ENCODE peak calls at places on chromosomes 7 and 10, in nine cellular contexts. B is endothelial cell of umbilical vein; V is lower lobe of right lung; H is HCT116; M is cardiac muscle cell; O is ascending aorta; D is effector memory CD4-positive, alpha-beta T cell; I is AG04450; U is A549. G is an unnamed sample. For H3K9me3, the result is how much of the 10 kb centered on the place peaks cover.

GRCh38 chr7:128309124-128309523 is 34.6 kb downstream of the RBM28 start:
- DNase-seq in U (no peak), V (no peak), I (no peak), B (no peak), D (no peak), H (no peak), M (no peak), O (no peak), G (no peak)

GRCh38 chr7:14836571-14837189 is 65.9 kb downstream of the DGKB start:
- DNase-seq in D (no peak), O (no peak), B (peak), M (peak), U (no peak), V (no peak), H (peak), I (peak), G (no peak)

GRCh38 chr10:22103701-22104100 is 100.2 kb upstream of the DNAJC1 start:
- DNase-seq in U (peak), O (no peak), M (peak), D (no peak), B (peak), V (no peak), H (peak), I (no peak), G (peak)

GRCh38 chr7:1806354-1806753 is 136.3 kb downstream of the ELFN1 start:
- DNase-seq in H (no peak), O (no peak), U (no peak), I (no peak), M (no peak), V (no peak), B (no peak), D (no peak), G (no peak)

GRCh38 chr10:99984201-99984600 is 25.5 kb downstream of the DNMBP start:
- DNase-seq in B (peak), U (no peak), I (no peak), O (no peak), M (no peak), D (no peak), V (no peak), H (no peak), G (no peak)

GRCh38 chr10:60281331-60281730 is 108.3 kb downstream of the ANK3 start:
- DNase-seq in I (no peak), U (no peak), M (peak), O (no peak), B (peak), H (no peak), V (no peak), D (no peak), G (no peak)

GRCh38 chr7:33789871-33790270 is 115.5 kb upstream of the BMPER start:
- DNase-seq in I (no peak), O (no peak), M (peak), U (no peak), V (no peak), H (no peak), D (no peak), B (peak), G (no peak)

GRCh38 chr7:34928052-34928451 is 109.2 kb downstream of the DPY19L1 start:
- DNase-seq in D (no peak), V (peak), B (no peak), I (no peak), O (no peak), M (peak), H (peak), U (peak), G (no peak)

GRCh38 chr7:151623766-151624165 is 104.1 kb upstream of the RHEB start:
- DNase-seq in V (no peak), I (no peak), D (no peak), U (no peak), M (peak), B (peak), O (no peak), H (no peak), G (no peak)

GRCh38 chr7:17123020-17123419 is 175.4 kb upstream of the AHR start:
- DNase-seq in M (peak), B (no peak), O (no peak), D (no peak), I (peak), H (no peak), V (no peak), U (peak), G (no peak)

GRCh38 chr7:2952316-2952715 is 91.4 kb downstream of the CARD11 start:
- DNase-seq in H (no peak), B (no peak), O (no peak), D (no peak), V (no peak), U (no peak), I (no peak), M (no peak), G (no peak)

GRCh38 chr10:21675157-21675796 is 141.2 kb downstream of the MLLT10 start:
- DNase-seq in D (no peak), U (peak), O (no peak), V (no peak), M (peak), H (peak), B (peak), I (no peak), G (peak)

GRCh38 chr7:121023683-121024507 is 35.4 kb downstream of the CPED1 start:
- DNase-seq in M (no peak), H (no peak), D (no peak), I (no peak), V (no peak), U (no peak), B (peak), O (no peak), G (no peak)

GRCh38 chr10:129093641-129094040 is 373.4 kb upstream of the MGMT start:
- DNase-seq in D (no peak), B (no peak), U (no peak), V (no peak), M (no peak), I (no peak), O (no peak), H (no peak), G (no peak)

GRCh38 chr7:29945259-29945809 is 44.3 kb downstream of the SCRN1 start:
- DNase-seq in V (no peak), D (no peak), U (no peak), H (no peak), O (no peak), M (peak), B (no peak), I (no peak), G (no peak)

GRCh38 chr7:133478591-133479135 is 225.8 kb downstream of the EXOC4 start:
- DNase-seq in H (no peak), V (no peak), O (no peak), M (no peak), U (no peak), B (no peak), I (no peak), D (no peak), G (no peak)

GRCh38 chr7:75055830-75056431 is 17.7 kb downstream of the RCC1L start:
- DNase-seq in U (no peak), B (peak), H (no peak), D (no peak), M (peak), I (no peak), V (no peak), O (no peak), G (no peak)

GRCh38 chr7:129788993-129789392 is 163.8 kb downstream of the UBE2H start:
- DNase-seq in V (no peak), O (no peak), I (no peak), M (no peak), U (no peak), D (no peak), B (no peak), H (no peak), G (no peak)

GRCh38 chr10:50622497-50623298 is 1.1 kb downstream of the SGMS1 start:
- DNase-seq in M (peak), D (peak), H (no peak), I (no peak), U (peak), O (no peak), V (peak), B (peak), G (peak)

GRCh38 chr10:91208645-91209044 is 11.8 kb upstream of the PCGF5 start:
- DNase-seq in D (no peak), O (no peak), M (no peak), B (no peak), U (peak), V (no peak), H (no peak), I (no peak), G (no peak)

GRCh38 chr10:4154317-4154716 is 369.3 kb upstream of the KLF6 start:
- DNase-seq in H (no peak), M (no peak), U (no peak), B (no peak), D (no peak), O (no peak), I (no peak), V (no peak), G (peak)

GRCh38 chr7:102914585-102914984 is 1.8 kb downstream of the LRRC17 start:
- DNase-seq in U (no peak), D (no peak), O (peak), I (peak), H (no peak), B (no peak), M (peak), V (no peak), G (no peak)

GRCh38 chr10:110363572-110364411 is 59.1 kb upstream of the SMNDC1 start:
- DNase-seq in M (no peak), D (no peak), B (no peak), H (no peak), U (no peak), I (no peak), O (no peak), V (no peak), G (peak)

GRCh38 chr10:69845574-69846251 is 44.0 kb downstream of the COL13A1 start:
- DNase-seq in V (no peak), O (no peak), H (no peak), M (peak), U (peak), B (peak), I (no peak), D (no peak), G (no peak)

DNA sequence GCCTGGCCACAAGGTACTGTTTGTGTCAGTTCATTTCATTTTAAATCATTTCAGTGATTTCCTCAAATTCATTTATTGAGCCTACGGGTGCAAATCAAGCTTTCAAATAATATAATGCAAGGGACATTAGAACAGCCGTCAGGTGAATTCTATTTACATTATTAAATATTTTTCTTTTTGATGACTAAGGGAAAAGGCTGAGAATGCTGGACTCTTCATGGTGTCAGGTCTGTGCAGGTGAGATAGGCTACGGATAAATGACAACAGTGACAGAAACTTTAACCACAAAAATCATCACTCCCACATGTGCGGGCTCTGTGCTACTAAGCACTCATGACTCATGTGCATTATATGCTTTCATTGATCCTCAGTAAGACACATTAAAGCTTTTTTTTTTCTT is 149.2 kb upstream of the ZNF716 start:
- DNase-seq in B (no peak), H (no peak), U (no peak), I (no peak), O (no peak), V (no peak), D (no peak), M (no peak), G (no peak)
- H3K9me3 ChIP-seq in B (under half), H (under half), U (under half), I (under half), O (under half), V (under half), D (under half), M (under half), G (under half)

GRCh38 chr10:109348324-109348723 is 575.0 kb downstream of the XPNPEP1 start:
- DNase-seq in O (no peak), B (no peak), M (no peak), V (no peak), U (no peak), H (no peak), I (no peak), D (no peak), G (no peak)
- H3K9me3 ChIP-seq in O (under half), B (under half), M (under half), V (under half), U (under half), H (under half), I (under half), D (under half), G (under half)

DNA sequence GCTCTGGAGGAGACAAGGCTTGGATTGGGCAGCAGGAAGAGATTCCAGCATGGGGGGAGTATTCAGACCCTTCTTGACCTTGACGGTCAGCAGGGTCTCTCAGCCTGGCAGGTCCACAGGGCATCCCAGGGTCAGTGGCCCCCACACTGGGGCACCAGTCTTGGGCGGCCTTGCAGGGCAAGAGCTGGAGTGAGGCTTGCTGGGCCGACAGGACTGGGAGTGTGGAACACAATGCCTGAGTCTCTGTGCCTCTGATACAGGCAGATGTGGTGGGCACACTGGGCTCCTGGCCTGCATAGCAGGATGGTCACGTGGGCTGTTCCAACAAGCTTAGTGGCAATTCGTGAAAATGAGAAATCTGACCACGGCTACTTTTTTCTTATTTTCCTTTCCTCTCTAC is 229.7 kb downstream of the TCERG1L start:
- DNase-seq in H (no peak), U (no peak), B (no peak), V (no peak), M (no peak), I (no peak), D (no peak), O (no peak), G (no peak)
- H3K9me3 ChIP-seq in H (under half), U (under half), B (under half), V (under half), M (under half), I (half or more), D (under half), O (under half), G (under half)

GRCh38 chr10:37496061-37496460 is 361.3 kb downstream of the ZNF248 start:
- DNase-seq in U (no peak), O (no peak), D (no peak), I (no peak), H (no peak), M (no peak), V (no peak), B (no peak), G (no peak)

GRCh38 chr10:37495415-37495814 is 362.0 kb downstream of the ZNF248 start:
- DNase-seq in U (peak), O (no peak), H (no peak), I (no peak), B (no peak), D (no peak), V (no peak), M (no peak), G (no peak)

GRCh38 chr10:37488792-37489657 is 363.6 kb downstream of the ANKRD30A start:
- DNase-seq in D (no peak), U (peak), H (no peak), M (no peak), B (no peak), V (no peak), O (no peak), I (no peak), G (no peak)

GRCh38 chr10:37489658-37490003 is 364.2 kb downstream of the ANKRD30A start:
- DNase-seq in B (no peak), V (no peak), U (no peak), H (no peak), O (no peak), M (no peak), D (no peak), I (no peak), G (no peak)

DNA sequence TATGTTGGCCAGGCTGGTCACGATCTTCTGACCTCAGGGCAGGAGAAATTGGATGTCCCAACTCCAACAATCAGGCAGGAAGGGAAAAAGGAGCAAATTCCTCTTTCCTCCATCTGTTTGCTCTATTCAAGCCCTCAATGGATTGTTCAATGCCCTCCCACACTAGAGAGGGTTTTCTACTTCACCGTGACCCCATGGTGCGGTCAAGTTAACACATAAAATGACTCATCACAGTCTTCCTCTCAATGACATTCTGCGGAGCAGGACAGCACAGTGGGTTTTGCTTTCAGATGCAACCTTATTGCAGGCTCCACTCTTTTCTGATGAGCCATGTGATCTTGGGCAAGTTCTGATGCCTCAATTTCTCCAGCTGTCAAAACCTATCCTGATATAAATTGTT is 364.9 kb downstream of the ANKRD30A start:
- DNase-seq in O (no peak), I (no peak), D (no peak), M (no peak), B (no peak), H (no peak), U (peak), V (no peak), G (no peak)
- H3K9me3 ChIP-seq in O (under half), I (under half), D (under half), M (under half), B (under half), H (under half), U (under half), V (under half), G (under half)

DNA sequence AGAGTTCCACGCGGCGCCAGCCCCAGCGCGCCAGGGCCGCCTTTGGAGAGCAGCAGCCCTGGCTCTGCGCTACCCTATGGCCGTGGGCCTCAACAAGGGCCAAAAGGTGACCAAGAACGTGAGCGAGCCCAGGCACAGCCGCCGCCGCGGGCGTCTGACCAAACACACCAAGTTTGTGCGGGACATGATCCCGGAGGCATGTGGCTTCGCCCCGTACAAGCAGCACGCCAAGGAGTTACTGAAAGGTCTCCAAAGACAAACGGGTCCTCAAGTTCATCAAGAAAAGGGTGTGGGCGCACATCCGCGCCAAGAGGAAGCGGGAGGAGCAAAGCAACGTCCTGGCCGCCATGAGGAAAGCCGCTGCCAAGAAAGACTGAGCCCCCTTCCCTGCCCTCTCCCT is 144.1 kb downstream of the SRPK2 start:
- DNase-seq in I (no peak), H (no peak), O (no peak), D (no peak), B (peak), U (no peak), M (no peak), V (peak), G (no peak)
- H3K9me3 ChIP-seq in I (under half), H (under half), O (under half), D (under half), B (under half), U (under half), M (under half), V (under half), G (under half)

GRCh38 chr7:146510088-146510680 is 393.6 kb downstream of the CNTNAP2 start:
- DNase-seq in B (no peak), U (peak), H (no peak), V (no peak), D (no peak), M (no peak), O (no peak), I (no peak), G (no peak)
- H3K9me3 ChIP-seq in B (under half), U (under half), H (under half), V (under half), D (under half), M (under half), O (under half), I (under half), G (under half)

GRCh38 chr10:43524434-43525247 is 49.8 kb downstream of the ZNF239 start:
- DNase-seq in H (no peak), I (no peak), V (no peak), O (no peak), M (no peak), D (no peak), B (no peak), U (peak), G (no peak)
- H3K9me3 ChIP-seq in H (under half), I (under half), V (half or more), O (under half), M (under half), D (under half), B (under half), U (half or more), G (under half)

GRCh38 chr7:158128572-158128971 is 459.1 kb downstream of the PTPRN2 start:
- DNase-seq in O (no peak), I (no peak), H (no peak), M (no peak), D (no peak), B (no peak), V (no peak), U (no peak), G (no peak)
- H3K9me3 ChIP-seq in O (under half), I (half or more), H (under half), M (under half), D (under half), B (under half), V (under half), U (under half), G (under half)

GRCh38 chr10:35362701-35363350 is 26.5 kb downstream of the CCNY start:
- DNase-seq in D (no peak), H (no peak), V (no peak), U (no peak), B (no peak), O (no peak), I (no peak), M (no peak), G (no peak)
- H3K9me3 ChIP-seq in D (under half), H (under half), V (under half), U (under half), B (under half), O (under half), I (under half), M (under half), G (under half)